ENCODE peak calls at places on chromosomes 4 and X, in five cellular contexts. One of them, this sample, is unnamed.

GRCh38 chrX:10884246-10884645 is 226.9 kb upstream of the HCCS start:
- DNase-seq in NCI-H748 treated with DMSO at 0.1 percent for 48 hours: no peak
- DNase-seq in skeletal muscle cell: peak
- DNase-seq in nucleus accumbens: no peak
- DNase-seq in WTC11: no peak
- DNase-seq in this sample: no peak

GRCh38 chrX:146127617-146128016 is 310.0 kb downstream of the SLITRK2 start:
- DNase-seq in NCI-H748 treated with DMSO at 0.1 percent for 48 hours: no peak
- DNase-seq in skeletal muscle cell: no peak
- DNase-seq in nucleus accumbens: no peak
- DNase-seq in WTC11: no peak
- DNase-seq in this sample: no peak

GRCh38 chrX:39665830-39666518 is 431.8 kb downstream of the BCOR start:
- DNase-seq in NCI-H748 treated with DMSO at 0.1 percent for 48 hours: no peak
- DNase-seq in skeletal muscle cell: no peak
- DNase-seq in nucleus accumbens: no peak
- DNase-seq in WTC11: no peak
- DNase-seq in this sample: no peak

GRCh38 chr4:42906906-42907774 is 14.6 kb downstream of the GRXCR1 start:
- DNase-seq in NCI-H748 treated with DMSO at 0.1 percent for 48 hours: no peak
- DNase-seq in skeletal muscle cell: no peak
- DNase-seq in nucleus accumbens: no peak
- DNase-seq in WTC11: no peak
- DNase-seq in this sample: no peak

GRCh38 chrX:154486052-154486395 is 391 bp downstream of the UBL4A start:
- DNase-seq in NCI-H748 treated with DMSO at 0.1 percent for 48 hours: no peak
- DNase-seq in skeletal muscle cell: no peak
- DNase-seq in nucleus accumbens: no peak
- DNase-seq in WTC11: no peak
- DNase-seq in this sample: no peak

GRCh38 chr4:94757192-94758140 is at the start of gene BMPR1B:
- DNase-seq in NCI-H748 treated with DMSO at 0.1 percent for 48 hours: no peak
- DNase-seq in skeletal muscle cell: peak
- DNase-seq in nucleus accumbens: no peak
- DNase-seq in WTC11: peak
- DNase-seq in this sample: no peak

GRCh38 chr4:139858436-139859225 is 193.0 kb downstream of the MGST2 start:
- DNase-seq in NCI-H748 treated with DMSO at 0.1 percent for 48 hours: no peak
- DNase-seq in skeletal muscle cell: no peak
- DNase-seq in nucleus accumbens: no peak
- DNase-seq in WTC11: no peak
- DNase-seq in this sample: no peak

GRCh38 chrX:24498181-24498580 is 33.1 kb downstream of the PDK3 start:
- DNase-seq in NCI-H748 treated with DMSO at 0.1 percent for 48 hours: no peak
- DNase-seq in skeletal muscle cell: no peak
- DNase-seq in nucleus accumbens: no peak
- DNase-seq in WTC11: no peak
- DNase-seq in this sample: no peak

GRCh38 chr4:26031704-26032103 is 117.7 kb downstream of the SMIM20 start:
- DNase-seq in NCI-H748 treated with DMSO at 0.1 percent for 48 hours: no peak
- DNase-seq in skeletal muscle cell: no peak
- DNase-seq in nucleus accumbens: no peak
- DNase-seq in WTC11: no peak
- DNase-seq in this sample: no peak

GRCh38 chr4:26000274-26000950 is 86.4 kb downstream of the SMIM20 start:
- DNase-seq in NCI-H748 treated with DMSO at 0.1 percent for 48 hours: no peak
- DNase-seq in skeletal muscle cell: no peak
- DNase-seq in nucleus accumbens: no peak
- DNase-seq in WTC11: no peak
- DNase-seq in this sample: no peak

GRCh38 chr4:80876810-80877209 is 153.7 kb upstream of the BMP3 start:
- DNase-seq in NCI-H748 treated with DMSO at 0.1 percent for 48 hours: no peak
- DNase-seq in skeletal muscle cell: peak
- DNase-seq in nucleus accumbens: no peak
- DNase-seq in WTC11: no peak
- DNase-seq in this sample: no peak

GRCh38 chrX:11786862-11787261 is 28.8 kb downstream of the MSL3 start:
- DNase-seq in NCI-H748 treated with DMSO at 0.1 percent for 48 hours: no peak
- DNase-seq in skeletal muscle cell: no peak
- DNase-seq in nucleus accumbens: no peak
- DNase-seq in WTC11: no peak
- DNase-seq in this sample: no peak

GRCh38 chr4:17030543-17030942 is 132.1 kb upstream of the LDB2 start:
- DNase-seq in NCI-H748 treated with DMSO at 0.1 percent for 48 hours: no peak
- DNase-seq in skeletal muscle cell: peak
- DNase-seq in nucleus accumbens: no peak
- DNase-seq in WTC11: no peak
- DNase-seq in this sample: no peak

GRCh38 chr4:654871-655734 is 19.0 kb downstream of the ATP5ME start:
- DNase-seq in NCI-H748 treated with DMSO at 0.1 percent for 48 hours: no peak
- DNase-seq in skeletal muscle cell: no peak
- DNase-seq in nucleus accumbens: peak
- DNase-seq in WTC11: no peak
- DNase-seq in this sample: peak

GRCh38 chr4:75849459-75849858 is 52.8 kb downstream of the PPEF2 start:
- DNase-seq in NCI-H748 treated with DMSO at 0.1 percent for 48 hours: no peak
- DNase-seq in skeletal muscle cell: no peak
- DNase-seq in nucleus accumbens: no peak
- DNase-seq in WTC11: peak
- DNase-seq in this sample: no peak

GRCh38 chr4:3371581-3372001 is 70.2 kb upstream of the HGFAC start:
- DNase-seq in NCI-H748 treated with DMSO at 0.1 percent for 48 hours: no peak
- DNase-seq in skeletal muscle cell: no peak
- DNase-seq in nucleus accumbens: no peak
- DNase-seq in WTC11: no peak
- DNase-seq in this sample: no peak

GRCh38 chr4:10023806-10024205 is 2.5 kb upstream of the SLC2A9 start:
- DNase-seq in NCI-H748 treated with DMSO at 0.1 percent for 48 hours: no peak
- DNase-seq in skeletal muscle cell: no peak
- DNase-seq in nucleus accumbens: no peak
- DNase-seq in WTC11: no peak
- DNase-seq in this sample: no peak

GRCh38 chr4:178599521-178599920 is 1157.3 kb upstream of the AGA start:
- DNase-seq in NCI-H748 treated with DMSO at 0.1 percent for 48 hours: no peak
- DNase-seq in skeletal muscle cell: no peak
- DNase-seq in nucleus accumbens: no peak
- DNase-seq in WTC11: no peak
- DNase-seq in this sample: no peak

GRCh38 chrX:130173190-130173895 is 1.6 kb downstream of the RAB33A start:
- DNase-seq in NCI-H748 treated with DMSO at 0.1 percent for 48 hours: no peak
- DNase-seq in skeletal muscle cell: no peak
- DNase-seq in nucleus accumbens: peak
- DNase-seq in WTC11: no peak
- DNase-seq in this sample: no peak

GRCh38 chr4:67037489-67037888 is 507.8 kb downstream of the CENPC start:
- DNase-seq in NCI-H748 treated with DMSO at 0.1 percent for 48 hours: no peak
- DNase-seq in skeletal muscle cell: no peak
- DNase-seq in nucleus accumbens: no peak
- DNase-seq in WTC11: no peak
- DNase-seq in this sample: no peak

GRCh38 chrX:69060631-69061408 is 104.4 kb downstream of the PJA1 start:
- DNase-seq in NCI-H748 treated with DMSO at 0.1 percent for 48 hours: no peak
- DNase-seq in skeletal muscle cell: no peak
- DNase-seq in nucleus accumbens: no peak
- DNase-seq in WTC11: peak
- DNase-seq in this sample: no peak

GRCh38 chrX:145524931-145525330 is 277.6 kb downstream of the SPANXN1 start:
- DNase-seq in NCI-H748 treated with DMSO at 0.1 percent for 48 hours: no peak
- DNase-seq in skeletal muscle cell: no peak
- DNase-seq in nucleus accumbens: no peak
- DNase-seq in WTC11: no peak
- DNase-seq in this sample: peak

GRCh38 chrX:53714580-53715335 is 28.2 kb upstream of the HUWE1 start:
- DNase-seq in NCI-H748 treated with DMSO at 0.1 percent for 48 hours: no peak
- DNase-seq in skeletal muscle cell: peak
- DNase-seq in nucleus accumbens: no peak
- DNase-seq in WTC11: peak
- DNase-seq in this sample: no peak

GRCh38 chr4:161762796-161763195 is 401.0 kb downstream of the FSTL5 start:
- DNase-seq in NCI-H748 treated with DMSO at 0.1 percent for 48 hours: no peak
- DNase-seq in skeletal muscle cell: peak
- DNase-seq in nucleus accumbens: no peak
- DNase-seq in WTC11: no peak
- DNase-seq in this sample: no peak

GRCh38 chr4:14743601-14744000 is 258.7 kb upstream of the CPEB2 start:
- DNase-seq in NCI-H748 treated with DMSO at 0.1 percent for 48 hours: no peak
- DNase-seq in skeletal muscle cell: no peak
- DNase-seq in nucleus accumbens: no peak
- DNase-seq in WTC11: no peak
- DNase-seq in this sample: no peak

GRCh38 chr4:25810815-25811690 is 51.7 kb downstream of the SEL1L3 start:
- DNase-seq in NCI-H748 treated with DMSO at 0.1 percent for 48 hours: no peak
- DNase-seq in skeletal muscle cell: no peak
- DNase-seq in nucleus accumbens: no peak
- DNase-seq in WTC11: no peak
- DNase-seq in this sample: no peak

GRCh38 chrX:74526786-74527185 is 87.6 kb downstream of the RLIM start:
- DNase-seq in NCI-H748 treated with DMSO at 0.1 percent for 48 hours: no peak
- DNase-seq in skeletal muscle cell: no peak
- DNase-seq in nucleus accumbens: no peak
- DNase-seq in WTC11: no peak
- DNase-seq in this sample: no peak

GRCh38 chrX:7965436-7965835 is 38.2 kb upstream of the PNPLA4 start:
- DNase-seq in NCI-H748 treated with DMSO at 0.1 percent for 48 hours: no peak
- DNase-seq in skeletal muscle cell: no peak
- DNase-seq in nucleus accumbens: no peak
- DNase-seq in WTC11: no peak
- DNase-seq in this sample: no peak

GRCh38 chr4:80070880-80071620 is 2.0 kb downstream of the ANTXR2 start:
- DNase-seq in NCI-H748 treated with DMSO at 0.1 percent for 48 hours: no peak
- DNase-seq in skeletal muscle cell: no peak
- DNase-seq in nucleus accumbens: no peak
- DNase-seq in WTC11: no peak
- DNase-seq in this sample: no peak

GRCh38 chr4:98833384-98833783 is 95.5 kb downstream of the EIF4E start:
- DNase-seq in NCI-H748 treated with DMSO at 0.1 percent for 48 hours: no peak
- DNase-seq in skeletal muscle cell: no peak
- DNase-seq in nucleus accumbens: no peak
- DNase-seq in WTC11: no peak
- DNase-seq in this sample: no peak

GRCh38 chr4:184833046-184833838 is 7.5 kb upstream of the ACSL1 start:
- DNase-seq in NCI-H748 treated with DMSO at 0.1 percent for 48 hours: no peak
- DNase-seq in skeletal muscle cell: no peak
- DNase-seq in nucleus accumbens: no peak
- DNase-seq in WTC11: no peak
- DNase-seq in this sample: no peak

GRCh38 chrX:109902665-109903064 is 100.2 kb upstream of the TMEM164 start:
- DNase-seq in NCI-H748 treated with DMSO at 0.1 percent for 48 hours: no peak
- DNase-seq in skeletal muscle cell: no peak
- DNase-seq in nucleus accumbens: no peak
- DNase-seq in WTC11: no peak
- DNase-seq in this sample: no peak

GRCh38 chr4:153318696-153319320 is 25.7 kb upstream of the MND1 start:
- DNase-seq in NCI-H748 treated with DMSO at 0.1 percent for 48 hours: peak
- DNase-seq in skeletal muscle cell: no peak
- DNase-seq in nucleus accumbens: no peak
- DNase-seq in WTC11: no peak
- DNase-seq in this sample: no peak

GRCh38 chrX:150148749-150149672 is 210.7 kb upstream of the EOLA2 start:
- DNase-seq in NCI-H748 treated with DMSO at 0.1 percent for 48 hours: no peak
- DNase-seq in skeletal muscle cell: no peak
- DNase-seq in nucleus accumbens: no peak
- DNase-seq in WTC11: no peak
- DNase-seq in this sample: no peak

GRCh38 chr4:10164877-10165283 is 48.3 kb upstream of the WDR1 start:
- DNase-seq in NCI-H748 treated with DMSO at 0.1 percent for 48 hours: peak
- DNase-seq in skeletal muscle cell: no peak
- DNase-seq in nucleus accumbens: no peak
- DNase-seq in WTC11: peak
- DNase-seq in this sample: no peak

GRCh38 chr4:121953860-121954259 is 2.0 kb upstream of the TRPC3 start:
- DNase-seq in NCI-H748 treated with DMSO at 0.1 percent for 48 hours: no peak
- DNase-seq in skeletal muscle cell: no peak
- DNase-seq in nucleus accumbens: no peak
- DNase-seq in WTC11: no peak
- DNase-seq in this sample: no peak

GRCh38 chr4:178941975-178942374 is 1499.7 kb upstream of the AGA start:
- DNase-seq in NCI-H748 treated with DMSO at 0.1 percent for 48 hours: no peak
- DNase-seq in skeletal muscle cell: no peak
- DNase-seq in nucleus accumbens: no peak
- DNase-seq in WTC11: peak
- DNase-seq in this sample: no peak